ENCODE peak calls at places on chromosome 15, in nine cellular contexts. K is heart right ventricle, Y is mammary epithelial cell, F is lower lobe of right lung, T is neural progenitor cell, Q is foreskin fibroblast, B is GM12865, A is fibroblast of mammary gland, I is fibroblast of lung. R is an unnamed sample.

GRCh38 chr15:53627279-53627678 is 132.2 kb downstream of the WDR72 start:
- DNase-seq in K (no peak), Y (no peak), F (no peak), T (no peak), Q (no peak), B (no peak), A (no peak), I (no peak), R (no peak)

GRCh38 chr15:89016549-89017041 is 71.7 kb upstream of the ABHD2 start:
- DNase-seq in K (no peak), Y (peak), F (no peak), T (no peak), Q (no peak), B (no peak), A (peak), I (peak), R (no peak)

GRCh38 chr15:57427367-57427821 is 51.1 kb downstream of the CGNL1 start:
- DNase-seq in K (no peak), Y (peak), F (no peak), T (peak), Q (peak), B (no peak), A (peak), I (peak), R (peak)

GRCh38 chr15:77024273-77025065 is 29.5 kb downstream of the PSTPIP1 start:
- DNase-seq in K (peak), Y (peak), F (peak), T (peak), Q (peak), B (peak), A (peak), I (peak), R (no peak)

GRCh38 chr15:42507514-42507913 is 12.1 kb downstream of the SNAP23 start:
- DNase-seq in K (no peak), Y (no peak), F (no peak), T (no peak), Q (no peak), B (no peak), A (no peak), I (no peak), R (no peak)

GRCh38 chr15:79078763-79079395 is 11.7 kb downstream of the RASGRF1 start:
- DNase-seq in K (no peak), Y (no peak), F (no peak), T (no peak), Q (no peak), B (peak), A (no peak), I (no peak), R (no peak)

GRCh38 chr15:75646944-75647364 is 758 bp upstream of the SNX33 start:
- DNase-seq in K (no peak), Y (peak), F (peak), T (peak), Q (peak), B (no peak), A (no peak), I (no peak), R (no peak)

GRCh38 chr15:58293622-58294550 is 137.9 kb upstream of the LIPC start:
- DNase-seq in K (no peak), Y (no peak), F (no peak), T (no peak), Q (no peak), B (no peak), A (no peak), I (no peak), R (no peak)

GRCh38 chr15:98842192-98842972 is 165.2 kb downstream of the PGPEP1L start:
- DNase-seq in K (no peak), Y (peak), F (no peak), T (no peak), Q (no peak), B (no peak), A (no peak), I (no peak), R (no peak)

GRCh38 chr15:95894407-95894956 is 436.0 kb upstream of the NR2F2 start:
- DNase-seq in K (no peak), Y (no peak), F (no peak), T (no peak), Q (no peak), B (no peak), A (peak), I (no peak), R (no peak)

GRCh38 chr15:74664670-74665069 is 31.2 kb downstream of the EDC3 start:
- DNase-seq in K (no peak), Y (no peak), F (no peak), T (no peak), Q (no peak), B (no peak), A (no peak), I (no peak), R (no peak)

GRCh38 chr15:86608461-86608860 is 528.8 kb downstream of the AGBL1 start:
- DNase-seq in K (peak), Y (peak), F (no peak), T (peak), Q (no peak), B (no peak), A (no peak), I (peak), R (no peak)

GRCh38 chr15:24916305-24917009 is 38.3 kb upstream of the SNRPN start:
- DNase-seq in K (no peak), Y (no peak), F (no peak), T (no peak), Q (no peak), B (no peak), A (no peak), I (peak), R (no peak)

GRCh38 chr15:90211440-90212168 is 10.5 kb downstream of the SEMA4B start:
- DNase-seq in K (no peak), Y (peak), F (no peak), T (no peak), Q (no peak), B (no peak), A (peak), I (peak), R (no peak)

DNA sequence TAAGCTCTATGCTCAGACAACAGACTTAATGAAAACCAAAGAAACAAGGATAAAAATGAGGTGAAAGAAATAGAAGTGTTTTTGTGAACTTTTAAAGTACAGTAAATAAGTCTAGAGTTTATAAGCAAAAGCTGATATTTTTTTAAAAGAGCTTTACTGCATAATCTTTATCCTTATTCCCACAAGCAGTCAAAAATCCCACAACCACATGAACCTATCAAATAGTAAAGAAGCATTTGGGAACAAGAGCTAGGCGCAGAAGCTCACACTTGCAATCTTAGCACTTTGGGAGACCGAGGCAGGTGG is 103.8 kb upstream of the TJP1 start:
- DNase-seq in K (no peak), Y (no peak), F (no peak), T (no peak), Q (no peak), B (no peak), A (no peak), I (no peak), R (no peak)
- H3K4me3 ChIP-seq in K (no peak), Y (no peak), F (no peak), T (no peak), Q (no peak), B (no peak), A (no peak), I (no peak), R (no peak)

DNA sequence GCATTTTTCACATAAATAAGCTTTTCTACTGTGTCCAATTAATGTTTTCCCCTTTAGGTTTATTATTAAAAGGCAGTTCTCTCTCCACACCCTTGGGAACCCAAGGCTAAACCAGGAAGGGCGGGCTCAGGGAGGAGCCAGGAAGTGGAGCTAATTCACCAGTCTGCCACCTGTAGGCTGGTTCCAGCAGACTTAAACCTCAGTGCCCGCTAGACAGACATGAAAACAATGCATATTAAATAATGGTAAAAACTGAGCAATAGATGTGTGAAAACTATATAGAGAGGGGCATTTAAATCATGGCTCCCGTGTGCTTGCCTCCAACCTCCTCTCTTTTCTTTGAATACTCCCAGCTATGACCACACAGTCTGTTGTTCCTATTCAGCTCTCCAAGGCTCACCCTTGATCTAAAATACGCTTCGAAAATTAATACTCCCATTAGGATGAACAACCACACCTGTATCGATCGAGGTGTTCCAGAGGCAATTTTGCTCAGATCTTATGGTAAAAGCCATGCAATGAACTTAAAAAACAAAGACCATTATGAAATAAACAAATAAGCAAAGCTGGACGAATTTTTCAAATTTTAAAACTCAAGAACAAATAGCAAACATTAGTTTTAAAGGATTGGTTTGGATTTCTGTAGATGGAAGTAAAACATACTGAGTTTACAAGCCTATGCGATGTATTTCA is 253.3 kb downstream of the TJP1 start:
- DNase-seq in K (no peak), Y (peak), F (no peak), T (peak), Q (no peak), B (peak), A (no peak), I (peak), R (no peak)
- TF ChIP-seq CTCF in K (peak), Y (peak), F (peak), T (peak), Q (no peak), B (no peak), A (no peak), I (no peak), R (no peak)

DNA sequence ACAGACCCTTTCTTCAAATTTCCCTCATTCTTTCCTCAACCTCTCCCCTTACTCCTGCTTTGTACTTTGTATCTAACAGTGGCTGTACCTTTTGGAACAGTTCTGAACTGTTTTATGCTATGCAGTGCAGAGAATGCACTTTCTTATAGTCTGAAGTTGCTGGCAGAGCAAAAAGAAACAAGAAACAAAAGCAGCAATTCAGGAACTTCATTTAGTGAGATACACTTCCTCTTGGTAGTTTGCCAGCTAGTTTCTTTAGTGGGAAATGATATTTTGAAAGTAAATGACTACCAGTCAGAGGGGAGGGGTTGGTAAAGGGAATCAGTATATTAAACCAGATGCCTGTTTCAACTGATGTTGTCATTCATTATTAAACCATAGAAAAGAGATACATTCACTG is 55.0 kb upstream of the CHD2 start:
- DNase-seq in K (no peak), Y (peak), F (no peak), T (no peak), Q (peak), B (peak), A (peak), I (peak), R (no peak)
- H3K4me3 ChIP-seq in K (peak), Y (no peak), F (no peak), T (no peak), Q (no peak), B (no peak), A (no peak), I (no peak), R (no peak)

DNA sequence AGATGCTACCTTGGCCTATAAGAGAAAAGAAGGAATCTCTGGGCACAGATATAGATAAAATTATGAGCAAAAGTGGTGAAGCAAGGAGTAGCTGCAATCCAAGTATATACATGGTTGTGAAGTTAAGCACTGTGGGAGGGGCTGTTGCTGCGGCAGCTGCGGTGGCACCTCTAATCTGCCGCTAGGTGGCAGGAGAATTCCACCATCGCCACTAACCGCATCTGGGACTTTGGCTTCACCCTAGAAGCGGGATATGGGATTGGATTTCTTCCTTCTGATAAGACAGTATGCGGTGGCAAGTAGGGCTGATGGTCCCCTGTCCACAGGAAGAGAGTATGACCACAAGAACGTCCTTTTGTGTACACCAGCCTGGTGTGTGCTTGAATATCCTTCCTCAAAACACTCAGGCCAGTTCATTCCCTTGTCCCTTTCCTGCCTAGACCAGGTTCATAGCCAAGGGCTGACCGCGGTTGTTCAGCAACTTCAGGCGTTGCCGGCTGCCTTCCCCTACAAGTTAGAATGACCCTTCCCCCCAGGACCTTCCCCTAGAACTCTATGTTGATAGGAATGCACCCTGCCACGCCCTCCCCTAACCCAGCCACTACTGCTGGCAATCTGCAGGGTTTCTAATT is 5.1 kb downstream of the MAGEL2 start:
- DNase-seq in K (peak), Y (peak), F (peak), T (peak), Q (peak), B (peak), A (peak), I (peak), R (no peak)
- TF ChIP-seq CTCF in K (peak), Y (peak), F (peak), T (peak), Q (peak), B (peak), A (peak), I (peak), R (peak)

GRCh38 chr15:62163397-62163796 is 1.7 kb downstream of the C2CD4B start:
- DNase-seq in K (no peak), Y (no peak), F (no peak), T (no peak), Q (no peak), B (no peak), A (no peak), I (no peak), R (no peak)

GRCh38 chr15:62165793-62166380 is 802 bp upstream of the C2CD4B start:
- DNase-seq in K (no peak), Y (no peak), F (no peak), T (no peak), Q (no peak), B (no peak), A (peak), I (no peak), R (no peak)

GRCh38 chr15:62165029-62165792 is at the start of gene C2CD4B:
- DNase-seq in K (peak), Y (peak), F (peak), T (peak), Q (no peak), B (peak), A (no peak), I (no peak), R (no peak)

GRCh38 chr15:62164500-62165028 is 521 bp downstream of the C2CD4B start:
- DNase-seq in K (peak), Y (peak), F (peak), T (peak), Q (no peak), B (peak), A (no peak), I (peak), R (no peak)

DNA sequence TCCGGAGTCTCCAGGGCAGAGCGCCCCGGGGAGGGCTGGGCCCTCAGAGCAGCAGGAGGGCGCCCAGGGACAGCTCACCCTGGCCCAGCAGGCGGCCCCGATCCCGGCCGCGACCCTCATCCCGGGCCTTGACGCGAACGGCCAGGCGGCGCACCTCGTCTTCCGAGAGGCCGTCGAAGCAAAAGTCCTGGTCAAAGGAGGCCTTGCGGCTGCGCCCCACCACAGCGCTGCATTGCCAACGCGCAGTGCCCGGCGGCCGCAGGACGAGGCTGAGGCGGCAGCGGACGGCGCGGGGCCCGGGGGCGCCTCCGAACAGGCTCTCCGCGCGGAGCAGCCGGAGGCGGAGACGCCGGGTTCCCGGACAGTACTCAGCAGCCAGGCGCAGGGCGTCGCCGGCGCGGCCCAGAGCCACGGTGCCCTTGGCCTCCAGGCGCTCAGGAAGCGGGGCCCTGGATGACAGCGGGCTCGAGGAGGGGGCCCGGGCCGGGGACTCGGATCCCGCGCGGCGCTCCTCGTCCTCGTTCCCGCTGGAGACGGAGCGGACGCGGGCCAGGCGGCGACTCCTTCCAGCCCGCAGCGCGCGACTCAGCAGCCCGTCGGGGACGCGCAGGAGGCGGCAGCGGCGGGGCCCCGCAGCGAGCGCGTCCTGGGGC is 1.1 kb downstream of the C2CD4B start:
- DNase-seq in K (peak), Y (no peak), F (peak), T (peak), Q (no peak), B (no peak), A (no peak), I (no peak), R (no peak)
- H3K4me3 ChIP-seq in K (peak), Y (peak), F (peak), T (peak), Q (no peak), B (no peak), A (no peak), I (no peak), R (no peak)

DNA sequence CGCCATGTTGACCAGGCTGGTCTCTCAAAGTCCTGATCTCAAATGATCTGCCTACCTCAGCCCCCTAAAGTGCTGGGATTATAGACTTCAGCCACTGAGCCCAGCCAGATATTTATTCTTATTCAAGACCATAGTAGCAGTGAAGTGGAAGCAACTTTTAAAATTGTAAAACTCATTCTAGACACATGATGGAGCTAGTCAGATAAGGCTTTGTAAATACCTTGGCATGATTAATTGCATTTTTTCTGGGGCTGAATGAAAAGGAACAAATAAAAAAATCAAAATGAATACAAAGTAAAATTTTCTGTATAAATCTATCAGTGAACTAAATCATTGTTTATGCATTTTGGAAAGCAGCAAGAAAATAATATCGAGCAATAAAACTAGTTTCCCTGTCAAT is 4.1 kb upstream of the MYO1E start:
- DNase-seq in K (no peak), Y (no peak), F (no peak), T (no peak), Q (no peak), B (peak), A (no peak), I (no peak), R (no peak)
- TF ChIP-seq CTCF in K (no peak), Y (no peak), F (no peak), T (no peak), Q (peak), B (no peak), A (no peak), I (no peak), R (peak)

DNA sequence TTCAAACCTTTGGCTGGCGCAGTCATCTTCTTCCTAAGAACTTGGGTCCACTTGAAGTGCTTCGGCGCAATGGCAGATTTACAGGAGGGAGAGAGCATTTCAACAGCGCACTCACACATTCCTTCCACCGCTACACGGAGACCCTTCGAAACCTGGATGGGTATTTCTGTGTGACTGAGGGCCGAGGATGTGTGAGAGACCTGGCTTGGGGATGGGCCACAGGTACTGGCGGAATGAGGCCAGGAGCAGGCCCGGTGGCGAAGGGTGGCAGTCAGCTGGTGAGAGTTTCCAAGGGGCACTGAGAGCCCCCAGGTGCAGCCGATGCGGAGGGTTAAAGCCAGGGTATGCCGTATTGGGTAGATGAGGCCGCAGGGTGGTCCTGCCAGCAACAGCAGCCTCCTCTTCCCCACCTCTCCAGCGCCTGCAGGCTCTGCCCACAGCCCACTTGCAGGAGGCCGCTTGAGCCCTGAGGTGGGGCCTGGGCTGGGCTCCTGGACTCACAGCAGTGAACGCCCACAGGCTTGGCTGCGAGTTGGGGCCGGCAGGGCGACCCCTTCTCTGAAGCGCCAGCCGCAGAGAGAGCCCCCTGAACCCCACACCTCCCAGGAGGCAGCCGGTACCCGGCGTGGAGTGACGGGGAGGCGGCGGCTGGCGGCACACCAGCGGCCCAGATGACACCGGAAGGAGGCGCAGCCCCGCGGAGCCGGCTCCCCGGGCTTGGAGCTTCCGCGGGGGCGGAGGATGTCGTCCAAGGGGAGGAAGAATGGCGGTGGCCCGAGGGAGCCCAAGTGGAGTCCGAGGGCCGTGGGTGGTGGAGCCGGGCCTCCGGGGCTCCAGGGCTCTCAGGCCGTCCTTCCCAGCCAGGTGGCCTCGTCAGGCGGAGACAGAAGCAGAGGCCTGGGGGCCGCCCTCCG is 166.5 kb downstream of the NSMCE3 start:
- DNase-seq in K (peak), Y (no peak), F (peak), T (no peak), Q (peak), B (no peak), A (peak), I (no peak), R (no peak)
- H3K4me3 ChIP-seq in K (peak), Y (peak), F (peak), T (peak), Q (peak), B (no peak), A (peak), I (peak), R (peak)

R was measured in BJ.